ENCODE peak calls at places on chromosomes 7 and 10, in seven cellular contexts. One of them, this sample, is unnamed.

GRCh38 chr10:118978316-118978997 is 51.1 kb upstream of the NANOS1 start:
- DNase-seq in activated T-helper 1 cell treated with anti-CD3 and anti-CD28 coated beads, Interleukin-12 subunit alpha, Interleukin-12 subunit beta, Interleukin-2, Interleukin-4 antibody, amounts not matched to agents 30 ng/mL and 10 ng/mL and 1 ng/mL, durations not matched to agents 14 hours and 24 hours and 36 hours: no peak
- DNase-seq in AG09319: no peak
- DNase-seq in skeletal muscle cell: no peak
- DNase-seq in HuH-7: no peak
- DNase-seq in tibial artery: no peak
- DNase-seq in GM20000: no peak
- DNase-seq in this sample: no peak

GRCh38 chr10:129305046-129305445 is 162.0 kb upstream of the MGMT start:
- DNase-seq in activated T-helper 1 cell treated with anti-CD3 and anti-CD28 coated beads, Interleukin-12 subunit alpha, Interleukin-12 subunit beta, Interleukin-2, Interleukin-4 antibody, amounts not matched to agents 30 ng/mL and 10 ng/mL and 1 ng/mL, durations not matched to agents 14 hours and 24 hours and 36 hours: no peak
- DNase-seq in AG09319: no peak
- DNase-seq in skeletal muscle cell: no peak
- DNase-seq in HuH-7: no peak
- DNase-seq in tibial artery: no peak
- DNase-seq in GM20000: no peak
- DNase-seq in this sample: no peak

GRCh38 chr7:132991615-132992587 is 90.0 kb downstream of the CHCHD3 start:
- DNase-seq in activated T-helper 1 cell treated with anti-CD3 and anti-CD28 coated beads, Interleukin-12 subunit alpha, Interleukin-12 subunit beta, Interleukin-2, Interleukin-4 antibody, amounts not matched to agents 30 ng/mL and 10 ng/mL and 1 ng/mL, durations not matched to agents 14 hours and 24 hours and 36 hours: no peak
- DNase-seq in AG09319: no peak
- DNase-seq in skeletal muscle cell: no peak
- DNase-seq in HuH-7: no peak
- DNase-seq in tibial artery: no peak
- DNase-seq in GM20000: no peak
- DNase-seq in this sample: no peak

GRCh38 chr10:34492081-34492480 is 323.0 kb downstream of the PARD3 start:
- DNase-seq in activated T-helper 1 cell treated with anti-CD3 and anti-CD28 coated beads, Interleukin-12 subunit alpha, Interleukin-12 subunit beta, Interleukin-2, Interleukin-4 antibody, amounts not matched to agents 30 ng/mL and 10 ng/mL and 1 ng/mL, durations not matched to agents 14 hours and 24 hours and 36 hours: no peak
- DNase-seq in AG09319: no peak
- DNase-seq in skeletal muscle cell: no peak
- DNase-seq in HuH-7: no peak
- DNase-seq in tibial artery: no peak
- DNase-seq in GM20000: no peak
- DNase-seq in this sample: no peak

GRCh38 chr10:21526184-21526951 is 886 bp upstream of the SKIDA1 start:
- DNase-seq in activated T-helper 1 cell treated with anti-CD3 and anti-CD28 coated beads, Interleukin-12 subunit alpha, Interleukin-12 subunit beta, Interleukin-2, Interleukin-4 antibody, amounts not matched to agents 30 ng/mL and 10 ng/mL and 1 ng/mL, durations not matched to agents 14 hours and 24 hours and 36 hours: peak
- DNase-seq in AG09319: no peak
- DNase-seq in skeletal muscle cell: peak
- DNase-seq in HuH-7: no peak
- DNase-seq in tibial artery: peak
- DNase-seq in GM20000: peak
- DNase-seq in this sample: peak

GRCh38 chr10:86958109-86958830 is at the start of gene SNCG:
- DNase-seq in activated T-helper 1 cell treated with anti-CD3 and anti-CD28 coated beads, Interleukin-12 subunit alpha, Interleukin-12 subunit beta, Interleukin-2, Interleukin-4 antibody, amounts not matched to agents 30 ng/mL and 10 ng/mL and 1 ng/mL, durations not matched to agents 14 hours and 24 hours and 36 hours: no peak
- DNase-seq in AG09319: no peak
- DNase-seq in skeletal muscle cell: no peak
- DNase-seq in HuH-7: no peak
- DNase-seq in tibial artery: peak
- DNase-seq in GM20000: no peak
- DNase-seq in this sample: no peak

GRCh38 chr7:2478387-2478760 is 2.2 kb upstream of the GRIFIN start:
- DNase-seq in activated T-helper 1 cell treated with anti-CD3 and anti-CD28 coated beads, Interleukin-12 subunit alpha, Interleukin-12 subunit beta, Interleukin-2, Interleukin-4 antibody, amounts not matched to agents 30 ng/mL and 10 ng/mL and 1 ng/mL, durations not matched to agents 14 hours and 24 hours and 36 hours: no peak
- DNase-seq in AG09319: no peak
- DNase-seq in skeletal muscle cell: no peak
- DNase-seq in HuH-7: no peak
- DNase-seq in tibial artery: no peak
- DNase-seq in GM20000: no peak
- DNase-seq in this sample: no peak

GRCh38 chr10:36942616-36943015 is 182.8 kb upstream of the ANKRD30A start:
- DNase-seq in activated T-helper 1 cell treated with anti-CD3 and anti-CD28 coated beads, Interleukin-12 subunit alpha, Interleukin-12 subunit beta, Interleukin-2, Interleukin-4 antibody, amounts not matched to agents 30 ng/mL and 10 ng/mL and 1 ng/mL, durations not matched to agents 14 hours and 24 hours and 36 hours: no peak
- DNase-seq in AG09319: no peak
- DNase-seq in skeletal muscle cell: no peak
- DNase-seq in HuH-7: no peak
- DNase-seq in tibial artery: no peak
- DNase-seq in GM20000: no peak
- DNase-seq in this sample: no peak

GRCh38 chr7:112439476-112439875 is 10.8 kb upstream of the IFRD1 start:
- DNase-seq in activated T-helper 1 cell treated with anti-CD3 and anti-CD28 coated beads, Interleukin-12 subunit alpha, Interleukin-12 subunit beta, Interleukin-2, Interleukin-4 antibody, amounts not matched to agents 30 ng/mL and 10 ng/mL and 1 ng/mL, durations not matched to agents 14 hours and 24 hours and 36 hours: no peak
- DNase-seq in AG09319: no peak
- DNase-seq in skeletal muscle cell: no peak
- DNase-seq in HuH-7: no peak
- DNase-seq in tibial artery: no peak
- DNase-seq in GM20000: no peak
- DNase-seq in this sample: no peak

GRCh38 chr7:150986099-150986512 is 4.7 kb upstream of the NOS3 start:
- DNase-seq in activated T-helper 1 cell treated with anti-CD3 and anti-CD28 coated beads, Interleukin-12 subunit alpha, Interleukin-12 subunit beta, Interleukin-2, Interleukin-4 antibody, amounts not matched to agents 30 ng/mL and 10 ng/mL and 1 ng/mL, durations not matched to agents 14 hours and 24 hours and 36 hours: no peak
- DNase-seq in AG09319: no peak
- DNase-seq in skeletal muscle cell: no peak
- DNase-seq in HuH-7: peak
- DNase-seq in tibial artery: no peak
- DNase-seq in GM20000: peak
- DNase-seq in this sample: no peak

GRCh38 chr7:4484545-4484944 is 197.6 kb upstream of the FOXK1 start:
- DNase-seq in activated T-helper 1 cell treated with anti-CD3 and anti-CD28 coated beads, Interleukin-12 subunit alpha, Interleukin-12 subunit beta, Interleukin-2, Interleukin-4 antibody, amounts not matched to agents 30 ng/mL and 10 ng/mL and 1 ng/mL, durations not matched to agents 14 hours and 24 hours and 36 hours: no peak
- DNase-seq in AG09319: no peak
- DNase-seq in skeletal muscle cell: no peak
- DNase-seq in HuH-7: no peak
- DNase-seq in tibial artery: no peak
- DNase-seq in GM20000: no peak
- DNase-seq in this sample: no peak

GRCh38 chr7:155372782-155373358 is 75.2 kb downstream of the INSIG1 start:
- DNase-seq in activated T-helper 1 cell treated with anti-CD3 and anti-CD28 coated beads, Interleukin-12 subunit alpha, Interleukin-12 subunit beta, Interleukin-2, Interleukin-4 antibody, amounts not matched to agents 30 ng/mL and 10 ng/mL and 1 ng/mL, durations not matched to agents 14 hours and 24 hours and 36 hours: no peak
- DNase-seq in AG09319: no peak
- DNase-seq in skeletal muscle cell: no peak
- DNase-seq in HuH-7: no peak
- DNase-seq in tibial artery: no peak
- DNase-seq in GM20000: no peak
- DNase-seq in this sample: no peak

GRCh38 chr7:110531186-110531585 is 559.7 kb upstream of the LRRN3 start:
- DNase-seq in activated T-helper 1 cell treated with anti-CD3 and anti-CD28 coated beads, Interleukin-12 subunit alpha, Interleukin-12 subunit beta, Interleukin-2, Interleukin-4 antibody, amounts not matched to agents 30 ng/mL and 10 ng/mL and 1 ng/mL, durations not matched to agents 14 hours and 24 hours and 36 hours: no peak
- DNase-seq in AG09319: no peak
- DNase-seq in skeletal muscle cell: no peak
- DNase-seq in HuH-7: no peak
- DNase-seq in tibial artery: no peak
- DNase-seq in GM20000: no peak
- DNase-seq in this sample: no peak

GRCh38 chr7:106840342-106840741 is 24.7 kb upstream of the PIK3CG start:
- DNase-seq in activated T-helper 1 cell treated with anti-CD3 and anti-CD28 coated beads, Interleukin-12 subunit alpha, Interleukin-12 subunit beta, Interleukin-2, Interleukin-4 antibody, amounts not matched to agents 30 ng/mL and 10 ng/mL and 1 ng/mL, durations not matched to agents 14 hours and 24 hours and 36 hours: no peak
- DNase-seq in AG09319: peak
- DNase-seq in skeletal muscle cell: peak
- DNase-seq in HuH-7: no peak
- DNase-seq in tibial artery: no peak
- DNase-seq in GM20000: no peak
- DNase-seq in this sample: peak

GRCh38 chr7:41996381-41997035 is 240.5 kb downstream of the GLI3 start:
- DNase-seq in activated T-helper 1 cell treated with anti-CD3 and anti-CD28 coated beads, Interleukin-12 subunit alpha, Interleukin-12 subunit beta, Interleukin-2, Interleukin-4 antibody, amounts not matched to agents 30 ng/mL and 10 ng/mL and 1 ng/mL, durations not matched to agents 14 hours and 24 hours and 36 hours: no peak
- DNase-seq in AG09319: peak
- DNase-seq in skeletal muscle cell: peak
- DNase-seq in HuH-7: no peak
- DNase-seq in tibial artery: no peak
- DNase-seq in GM20000: no peak
- DNase-seq in this sample: no peak

GRCh38 chr10:62788861-62789467 is 15.6 kb upstream of the ADO start:
- DNase-seq in activated T-helper 1 cell treated with anti-CD3 and anti-CD28 coated beads, Interleukin-12 subunit alpha, Interleukin-12 subunit beta, Interleukin-2, Interleukin-4 antibody, amounts not matched to agents 30 ng/mL and 10 ng/mL and 1 ng/mL, durations not matched to agents 14 hours and 24 hours and 36 hours: no peak
- DNase-seq in AG09319: no peak
- DNase-seq in skeletal muscle cell: no peak
- DNase-seq in HuH-7: no peak
- DNase-seq in tibial artery: no peak
- DNase-seq in GM20000: no peak
- DNase-seq in this sample: no peak

This sample was measured in T1000.